ENCODE peak calls at places on chromosomes 5 and 9, in ten cellular contexts. Y is lower lobe of right lung, G is adrenal gland, M is A549, U is lung, R is AG10803, Z is glutamatergic neuron, I is B cell, L is heart left ventricle, Q is endothelial cell of umbilical vein. C is an unnamed sample.

GRCh38 chr9:35001803-35002502 is 12.4 kb downstream of the DNAJB5 start:
- DNase-seq in Y (no peak), G (no peak), M (no peak), U (no peak), R (no peak), Z (no peak), I (no peak), L (no peak), Q (peak), C (no peak)

GRCh38 chr9:90915693-90916092 is 114.1 kb downstream of the SYK start:
- DNase-seq in Y (no peak), G (peak), M (peak), U (no peak), R (no peak), Z (peak), I (no peak), L (no peak), Q (no peak), C (no peak)

GRCh38 chr9:68721934-68722333 is 16.9 kb downstream of the PIP5K1B start:
- DNase-seq in Y (no peak), G (no peak), M (no peak), U (no peak), R (no peak), Z (no peak), I (no peak), L (no peak), Q (no peak), C (no peak)

GRCh38 chr5:160369990-160370712 is at the start of gene C1QTNF2:
- DNase-seq in Y (peak), G (peak), M (peak), U (no peak), R (peak), Z (peak), I (no peak), L (peak), Q (peak), C (no peak)

GRCh38 chr5:133848306-133848924 is 120.0 kb downstream of the C5orf15 start:
- DNase-seq in Y (no peak), G (no peak), M (no peak), U (peak), R (no peak), Z (no peak), I (no peak), L (no peak), Q (no peak), C (no peak)

GRCh38 chr9:4820172-4820571 is 27.4 kb downstream of the RCL1 start:
- DNase-seq in Y (no peak), G (no peak), M (no peak), U (no peak), R (no peak), Z (no peak), I (no peak), L (no peak), Q (no peak), C (no peak)

GRCh38 chr5:146919304-146919703 is 40.7 kb upstream of the PPP2R2B start:
- DNase-seq in Y (no peak), G (no peak), M (no peak), U (no peak), R (no peak), Z (no peak), I (no peak), L (no peak), Q (no peak), C (no peak)

GRCh38 chr9:85212209-85212608 is 529.5 kb downstream of the AGTPBP1 start:
- DNase-seq in Y (no peak), G (no peak), M (no peak), U (no peak), R (peak), Z (no peak), I (no peak), L (no peak), Q (peak), C (no peak)

GRCh38 chr5:78838753-78839152 is 146.4 kb downstream of the ARSB start:
- DNase-seq in Y (no peak), G (no peak), M (no peak), U (no peak), R (no peak), Z (no peak), I (no peak), L (no peak), Q (no peak), C (no peak)

GRCh38 chr5:88269222-88269771 is 652 bp upstream of the TMEM161B start:
- DNase-seq in Y (no peak), G (peak), M (peak), U (no peak), R (no peak), Z (no peak), I (no peak), L (no peak), Q (peak), C (peak)

GRCh38 chr5:174751154-174751990 is 27.0 kb downstream of the MSX2 start:
- DNase-seq in Y (no peak), G (no peak), M (no peak), U (no peak), R (no peak), Z (peak), I (no peak), L (no peak), Q (no peak), C (no peak)

GRCh38 chr5:148739023-148739422 is 84.7 kb upstream of the HTR4 start:
- DNase-seq in Y (no peak), G (no peak), M (no peak), U (no peak), R (no peak), Z (no peak), I (no peak), L (no peak), Q (no peak), C (no peak)

GRCh38 chr9:116697341-116697740 is 10.2 kb downstream of the TRIM32 start:
- DNase-seq in Y (no peak), G (no peak), M (no peak), U (no peak), R (peak), Z (no peak), I (no peak), L (no peak), Q (no peak), C (no peak)

GRCh38 chr9:124000161-124000783 is 11.3 kb upstream of the LHX2 start:
- DNase-seq in Y (no peak), G (no peak), M (peak), U (no peak), R (no peak), Z (peak), I (no peak), L (no peak), Q (no peak), C (no peak)

GRCh38 chr9:13395086-13395485 is 115.6 kb upstream of the MPDZ start:
- DNase-seq in Y (no peak), G (no peak), M (no peak), U (no peak), R (no peak), Z (no peak), I (no peak), L (no peak), Q (no peak), C (no peak)

GRCh38 chr5:117054808-117055398 is 480.3 kb upstream of the SEMA6A start:
- DNase-seq in Y (no peak), G (no peak), M (no peak), U (no peak), R (no peak), Z (no peak), I (no peak), L (no peak), Q (no peak), C (no peak)

GRCh38 chr5:35679351-35679750 is 61.7 kb downstream of the SPEF2 start:
- DNase-seq in Y (no peak), G (no peak), M (no peak), U (no peak), R (peak), Z (no peak), I (no peak), L (no peak), Q (no peak), C (no peak)

GRCh38 chr5:39224196-39224754 is 4.9 kb upstream of the FYB1 start:
- DNase-seq in Y (peak), G (no peak), M (no peak), U (no peak), R (peak), Z (peak), I (no peak), L (peak), Q (no peak), C (no peak)

GRCh38 chr5:1801061-1801953 is at the start of gene NDUFS6:
- DNase-seq in Y (peak), G (peak), M (peak), U (peak), R (peak), Z (peak), I (peak), L (peak), Q (peak), C (peak)

GRCh38 chr5:57915536-57915935 is 432.9 kb upstream of the ACTBL2 start:
- DNase-seq in Y (no peak), G (no peak), M (no peak), U (no peak), R (no peak), Z (no peak), I (no peak), L (no peak), Q (no peak), C (no peak)

GRCh38 chr5:38445374-38446028 is 110.9 kb downstream of the LIFR start:
- DNase-seq in Y (peak), G (no peak), M (no peak), U (no peak), R (no peak), Z (no peak), I (no peak), L (peak), Q (peak), C (no peak)

GRCh38 chr5:73496984-73497457 is 1.2 kb upstream of the BTF3 start:
- DNase-seq in Y (no peak), G (no peak), M (peak), U (no peak), R (peak), Z (no peak), I (no peak), L (no peak), Q (peak), C (no peak)

GRCh38 chr9:96490534-96491078 is 40.6 kb downstream of the HABP4 start:
- DNase-seq in Y (no peak), G (no peak), M (no peak), U (no peak), R (no peak), Z (no peak), I (no peak), L (no peak), Q (no peak), C (no peak)

GRCh38 chr9:113899205-113899604 is 23.1 kb downstream of the ZNF618 start:
- DNase-seq in Y (no peak), G (no peak), M (no peak), U (peak), R (no peak), Z (no peak), I (no peak), L (no peak), Q (no peak), C (no peak)

GRCh38 chr9:127283917-127284316 is 19.3 kb downstream of the GARNL3 start:
- DNase-seq in Y (no peak), G (peak), M (peak), U (no peak), R (peak), Z (no peak), I (no peak), L (no peak), Q (peak), C (no peak)
- TF ChIP-seq CTCF in Y (peak), G (no peak), M (peak), U (peak), R (peak), Z (no peak), I (no peak), L (no peak), Q (no peak), C (no peak)

DNA sequence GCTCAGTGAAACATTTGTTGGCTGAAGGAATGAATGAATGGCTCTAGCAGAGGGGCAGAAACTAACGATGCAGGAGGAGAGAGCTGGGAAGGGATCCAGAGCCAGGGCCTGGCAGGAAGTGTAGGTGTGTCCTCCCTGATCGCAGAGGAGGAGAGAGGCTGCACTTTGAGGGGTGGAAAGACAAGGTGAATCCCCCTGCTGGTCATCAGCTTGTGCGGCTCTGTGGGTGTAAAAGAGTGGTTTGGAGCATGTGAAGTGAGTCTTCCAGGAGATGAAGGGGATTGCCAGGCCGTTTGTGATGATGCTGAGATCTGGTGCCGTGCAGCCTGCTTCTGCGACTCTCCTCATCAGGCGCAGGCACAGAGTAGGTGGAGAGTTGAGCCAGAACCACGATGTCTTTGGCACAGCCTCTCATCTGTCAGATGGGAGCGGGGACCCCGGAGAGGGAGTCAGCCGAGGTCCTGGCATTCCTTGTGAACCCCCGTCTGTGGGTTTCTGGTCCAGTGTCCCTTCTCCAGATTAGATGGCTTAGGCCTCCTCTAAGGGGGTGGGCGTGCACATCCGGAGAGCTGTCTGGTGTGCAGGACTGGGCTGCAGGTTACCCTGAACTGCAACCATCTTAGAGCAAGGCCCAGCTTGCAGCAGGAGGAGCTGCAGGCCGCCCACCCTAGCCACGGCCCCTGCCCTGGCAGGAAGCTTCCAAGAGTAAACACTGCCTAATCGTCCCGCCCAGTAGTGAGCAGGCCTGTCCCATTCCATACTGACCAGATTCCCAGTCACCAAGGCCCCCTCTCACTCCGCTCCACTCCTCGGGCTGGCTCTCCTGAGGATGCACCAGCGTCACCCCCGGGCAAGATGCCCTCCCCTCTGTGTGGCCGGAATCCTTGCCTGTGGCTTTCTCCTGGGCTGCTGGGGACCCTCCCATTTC is at the start of gene ADAMTS13:
- DNase-seq in Y (no peak), G (no peak), M (peak), U (no peak), R (no peak), Z (no peak), I (no peak), L (no peak), Q (no peak), C (no peak)
- TF ChIP-seq CTCF in Y (no peak), G (no peak), M (no peak), U (no peak), R (no peak), Z (no peak), I (no peak), L (no peak), Q (no peak), C (no peak)

DNA sequence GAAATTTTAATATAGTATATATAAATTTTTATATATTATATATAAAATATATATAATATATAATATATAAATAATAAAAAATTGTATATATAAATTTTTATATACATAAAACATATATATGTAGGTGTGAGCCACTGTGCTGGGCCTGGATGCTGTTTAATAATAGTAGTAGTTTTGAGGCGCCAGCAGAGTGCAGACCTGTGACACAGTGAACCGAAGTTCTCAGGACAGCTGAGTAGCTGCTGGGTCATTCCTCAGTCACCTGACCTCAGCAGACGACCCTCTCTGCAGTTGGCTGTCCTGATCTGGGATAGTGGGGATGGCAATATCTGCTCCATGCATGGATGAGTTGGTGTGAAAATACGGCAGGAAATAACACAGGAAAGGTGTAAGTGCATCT is 3.3 kb upstream of the SNX18 start:
- DNase-seq in Y (no peak), G (peak), M (no peak), U (no peak), R (no peak), Z (peak), I (no peak), L (no peak), Q (no peak), C (no peak)
- TF ChIP-seq CTCF in Y (no peak), G (no peak), M (no peak), U (no peak), R (no peak), Z (no peak), I (no peak), L (no peak), Q (no peak), C (no peak)

DNA sequence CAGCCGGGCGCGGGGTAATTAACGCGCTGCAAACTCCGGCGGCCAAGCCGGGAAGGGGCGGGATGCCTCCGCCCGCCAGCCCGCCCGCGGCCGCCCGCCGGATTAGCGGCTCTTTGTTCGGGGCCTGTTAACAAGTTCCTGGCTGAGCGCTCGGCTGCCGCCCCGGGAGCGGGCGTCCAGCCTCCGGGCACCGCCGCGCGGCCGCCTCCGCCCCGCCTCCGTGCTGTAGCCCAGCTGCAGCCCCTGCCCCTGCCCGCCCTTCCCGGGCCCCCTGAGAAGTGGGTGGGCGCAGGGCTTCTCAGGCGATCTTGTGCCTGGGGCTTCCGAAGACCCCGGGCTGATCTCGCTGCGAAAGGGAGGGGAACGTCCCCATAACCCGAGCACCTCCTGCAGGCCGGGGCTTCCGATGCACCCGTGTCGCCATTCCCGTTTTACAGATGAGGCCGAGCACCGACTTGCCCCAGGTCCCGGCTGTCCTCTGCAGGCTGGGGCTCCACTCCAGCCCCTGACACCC is 7.6 kb downstream of the UNC5A start:
- DNase-seq in Y (no peak), G (peak), M (peak), U (no peak), R (no peak), Z (peak), I (no peak), L (peak), Q (peak), C (no peak)
- TF ChIP-seq CTCF in Y (no peak), G (no peak), M (peak), U (no peak), R (peak), Z (peak), I (no peak), L (no peak), Q (peak), C (peak)

GRCh38 chr9:135377431-135377830 is 102.2 kb upstream of the PPP1R26 start:
- DNase-seq in Y (no peak), G (no peak), M (no peak), U (no peak), R (no peak), Z (no peak), I (no peak), L (no peak), Q (no peak), C (no peak)

GRCh38 chr9:135379540-135380267 is 99.9 kb upstream of the PPP1R26 start:
- DNase-seq in Y (no peak), G (no peak), M (no peak), U (no peak), R (no peak), Z (no peak), I (no peak), L (no peak), Q (no peak), C (no peak)

GRCh38 chr9:135376511-135377173 is 102.9 kb upstream of the PPP1R26 start:
- DNase-seq in Y (no peak), G (no peak), M (no peak), U (no peak), R (no peak), Z (no peak), I (no peak), L (no peak), Q (no peak), C (no peak)

GRCh38 chr9:135380321-135380960 is 99.1 kb upstream of the PPP1R26 start:
- DNase-seq in Y (no peak), G (no peak), M (no peak), U (no peak), R (no peak), Z (no peak), I (no peak), L (no peak), Q (no peak), C (no peak)

GRCh38 chr9:135378751-135379150 is 100.8 kb upstream of the PPP1R26 start:
- DNase-seq in Y (no peak), G (no peak), M (no peak), U (no peak), R (no peak), Z (no peak), I (no peak), L (no peak), Q (no peak), C (no peak)
- TF ChIP-seq CTCF in Y (no peak), G (no peak), M (no peak), U (no peak), R (no peak), Z (no peak), I (no peak), L (no peak), Q (no peak), C (no peak)

GRCh38 chr5:121121786-121122185 is 657.7 kb downstream of the PRR16 start:
- DNase-seq in Y (no peak), G (no peak), M (no peak), U (no peak), R (peak), Z (no peak), I (no peak), L (no peak), Q (no peak), C (no peak)
- TF ChIP-seq CTCF in Y (no peak), G (no peak), M (no peak), U (no peak), R (no peak), Z (no peak), I (no peak), L (no peak), Q (no peak), C (no peak)

C was measured in natural killer cell.